ENCODE peak calls at places on chromosomes 5 and 9, in four cellular contexts. V is neural crest cell, B is colonic mucosa, W is testis. F is an unnamed sample.

GRCh38 chr9:98634680-98635079 is 74.1 kb downstream of the GABBR2 start:
- DNase-seq in V (no peak), B (no peak), W (no peak), F (no peak)

GRCh38 chr9:124351672-124352468 is 63.4 kb downstream of the PSMB7 start:
- DNase-seq in V (no peak), B (no peak), W (no peak), F (no peak)

GRCh38 chr5:135133698-135134515 is 99.9 kb upstream of the PITX1 start:
- DNase-seq in V (no peak), B (peak), W (no peak), F (no peak)

GRCh38 chr9:114248274-114248673 is 74.6 kb upstream of the ORM1 start:
- DNase-seq in V (no peak), B (no peak), W (no peak), F (no peak)

GRCh38 chr9:129406278-129407225 is 214.3 kb downstream of the C9orf50 start:
- DNase-seq in V (no peak), B (peak), W (no peak), F (no peak)

GRCh38 chr5:89849819-89850515 is 559.6 kb downstream of the CETN3 start:
- DNase-seq in V (no peak), B (no peak), W (no peak), F (no peak)

GRCh38 chr9:112029921-112030444 is 133.4 kb downstream of the UGCG start:
- DNase-seq in V (no peak), B (no peak), W (no peak), F (no peak)

GRCh38 chr5:157607371-157608161 is 32.0 kb upstream of the ADAM19 start:
- DNase-seq in V (no peak), B (no peak), W (no peak), F (no peak)

GRCh38 chr5:115098041-115098702 is 71.5 kb downstream of the TRIM36 start:
- DNase-seq in V (peak), B (peak), W (peak), F (no peak)

GRCh38 chr9:73370053-73370452 is 218.4 kb downstream of the ANXA1 start:
- DNase-seq in V (no peak), B (no peak), W (no peak), F (no peak)

GRCh38 chr5:66242050-66242449 is 98.0 kb downstream of the SREK1 start:
- DNase-seq in V (no peak), B (no peak), W (no peak), F (no peak)

DNA sequence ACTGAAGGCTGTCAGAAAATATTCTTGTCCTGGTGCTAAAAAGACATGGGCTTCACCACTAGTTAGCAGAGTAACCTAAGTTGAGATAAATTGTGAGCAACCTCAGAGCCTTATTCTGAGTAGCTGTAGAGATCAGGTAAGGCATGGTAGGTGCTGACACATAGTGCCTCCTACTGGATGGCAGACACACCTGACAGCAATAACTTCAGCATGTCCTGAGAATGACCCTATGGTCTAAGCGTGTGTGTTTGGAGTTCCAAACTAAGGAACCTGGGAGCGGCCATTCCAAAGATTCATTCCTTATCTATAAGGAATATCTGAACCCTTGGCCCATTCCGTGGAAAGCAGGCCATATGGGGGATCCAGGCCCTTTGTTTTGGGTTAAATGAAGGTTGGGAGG is 46.0 kb downstream of the SLC28A3 start:
- DNase-seq in V (no peak), B (no peak), W (no peak), F (no peak)
- TF ChIP-seq CTCF in V (peak), B (no peak), W (no peak), F (no peak)

GRCh38 chr9:133467101-133467500 is 7.3 kb downstream of the CACFD1 start:
- DNase-seq in V (no peak), B (no peak), W (no peak), F (no peak)
- TF ChIP-seq CTCF in V (no peak), B (no peak), W (no peak), F (no peak)

GRCh38 chr5:58891971-58892343 is 309.1 kb downstream of the RAB3C start:
- DNase-seq in V (no peak), B (no peak), W (no peak), F (no peak)
- TF ChIP-seq CTCF in V (peak), B (peak), W (no peak), F (peak)

DNA sequence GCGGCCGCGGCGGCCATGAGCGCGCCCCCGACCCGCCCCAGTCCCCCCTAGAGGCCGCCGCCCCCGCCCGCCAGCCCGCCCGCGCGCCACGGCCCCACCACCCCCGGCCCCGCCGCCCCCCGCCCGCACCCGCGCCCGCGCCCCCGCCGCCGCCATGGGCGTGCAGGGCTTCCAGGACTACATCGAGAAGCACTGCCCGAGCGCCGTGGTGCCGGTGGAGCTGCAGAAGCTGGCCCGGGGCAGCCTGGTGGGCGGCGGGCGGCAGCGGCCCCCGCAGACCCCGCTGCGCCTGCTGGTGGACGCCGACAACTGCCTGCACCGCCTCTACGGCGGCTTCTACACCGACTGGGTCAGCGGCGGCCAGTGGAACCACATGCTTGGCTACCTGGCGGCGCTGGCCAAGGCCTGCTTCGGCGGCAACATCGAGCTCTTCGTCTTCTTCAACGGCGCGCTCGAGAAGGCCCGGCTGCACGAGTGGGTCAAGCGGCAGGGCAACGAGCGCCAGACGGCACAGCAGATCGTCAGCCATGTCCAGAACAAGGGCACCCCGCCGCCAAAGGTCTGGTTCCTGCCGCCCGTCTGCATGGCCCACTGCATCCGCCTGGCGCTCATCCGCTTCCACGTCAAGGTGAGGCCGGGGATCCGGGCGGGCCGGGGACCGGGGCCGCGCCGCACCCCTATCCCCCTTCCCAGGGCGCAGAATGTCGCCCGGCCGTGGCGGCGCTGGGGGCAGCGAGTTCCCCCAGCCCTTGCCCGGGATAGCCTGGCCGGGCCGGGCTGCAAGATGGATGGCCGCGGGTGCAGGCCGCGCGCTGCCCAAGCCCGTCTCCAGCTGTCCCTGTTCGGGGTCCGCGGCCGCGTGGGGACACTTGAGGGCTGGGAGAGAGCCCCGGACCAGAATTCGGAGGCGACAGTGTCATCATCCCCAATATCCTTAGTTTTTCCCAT is 551 bp downstream of the FAM120A start:
- DNase-seq in V (peak), B (peak), W (peak), F (peak)
- TF ChIP-seq CTCF in V (peak), B (no peak), W (no peak), F (no peak)